ENCODE peak calls at places on chromosome 19, in nine cellular contexts. One of them, this sample, is unnamed.

GRCh38 chr19:42253245-42254082 is 1.5 kb downstream of the ERF start:
- DNase-seq in HuH-7.5: peak
- DNase-seq in NCI-H774: no peak
- DNase-seq in NCI-H1092: no peak
- DNase-seq in G401: peak
- DNase-seq in neural crest cell: peak
- DNase-seq in heart right ventricle: peak
- DNase-seq in stomach: peak
- DNase-seq in HFF-Myc: no peak
- DNase-seq in this sample: no peak

GRCh38 chr19:48010932-48011758 is 16.7 kb downstream of the ELSPBP1 start:
- DNase-seq in neural crest cell: no peak
- DNase-seq in stomach: no peak
- DNase-seq in NCI-H774: no peak
- DNase-seq in HFF-Myc: no peak
- DNase-seq in HuH-7.5: no peak
- DNase-seq in heart right ventricle: no peak
- DNase-seq in G401: no peak
- DNase-seq in NCI-H1092: no peak
- DNase-seq in this sample: no peak

GRCh38 chr19:18438331-18439024 is 545 bp upstream of the ISYNA1 start:
- DNase-seq in HuH-7.5: no peak
- DNase-seq in NCI-H1092: no peak
- DNase-seq in NCI-H774: no peak
- DNase-seq in G401: no peak
- DNase-seq in stomach: no peak
- DNase-seq in HFF-Myc: no peak
- DNase-seq in heart right ventricle: peak
- DNase-seq in neural crest cell: no peak
- DNase-seq in this sample: peak

GRCh38 chr19:44777715-44778347 is at the start of gene CBLC:
- DNase-seq in HFF-Myc: no peak
- DNase-seq in HuH-7.5: no peak
- DNase-seq in heart right ventricle: no peak
- DNase-seq in G401: no peak
- DNase-seq in stomach: peak
- DNase-seq in neural crest cell: no peak
- DNase-seq in NCI-H1092: peak
- DNase-seq in NCI-H774: peak
- DNase-seq in this sample: peak

GRCh38 chr19:15294591-15294990 is 37.7 kb downstream of the BRD4 start:
- DNase-seq in heart right ventricle: peak
- DNase-seq in stomach: no peak
- DNase-seq in NCI-H1092: no peak
- DNase-seq in G401: peak
- DNase-seq in NCI-H774: no peak
- DNase-seq in HuH-7.5: no peak
- DNase-seq in neural crest cell: no peak
- DNase-seq in HFF-Myc: no peak
- DNase-seq in this sample: no peak

GRCh38 chr19:16327501-16327900 is 2.9 kb downstream of the KLF2 start:
- DNase-seq in stomach: no peak
- DNase-seq in G401: no peak
- DNase-seq in NCI-H774: no peak
- DNase-seq in neural crest cell: no peak
- DNase-seq in heart right ventricle: no peak
- DNase-seq in HuH-7.5: no peak
- DNase-seq in NCI-H1092: no peak
- DNase-seq in HFF-Myc: no peak
- DNase-seq in this sample: no peak

GRCh38 chr19:24040621-24041020 is 46.4 kb upstream of the ZNF254 start:
- DNase-seq in NCI-H1092: no peak
- DNase-seq in heart right ventricle: no peak
- DNase-seq in HuH-7.5: no peak
- DNase-seq in G401: no peak
- DNase-seq in stomach: no peak
- DNase-seq in neural crest cell: no peak
- DNase-seq in HFF-Myc: no peak
- DNase-seq in NCI-H774: no peak
- DNase-seq in this sample: no peak

GRCh38 chr19:18422530-18423191 is 3.5 kb downstream of the SSBP4 start:
- DNase-seq in NCI-H774: no peak
- DNase-seq in HuH-7.5: no peak
- DNase-seq in G401: no peak
- DNase-seq in neural crest cell: no peak
- DNase-seq in stomach: no peak
- DNase-seq in HFF-Myc: no peak
- DNase-seq in NCI-H1092: no peak
- DNase-seq in heart right ventricle: no peak
- DNase-seq in this sample: no peak

GRCh38 chr19:15401397-15401710 is 17.4 kb downstream of the AKAP8L start:
- DNase-seq in NCI-H774: no peak
- DNase-seq in HuH-7.5: no peak
- DNase-seq in stomach: no peak
- DNase-seq in heart right ventricle: no peak
- DNase-seq in NCI-H1092: no peak
- DNase-seq in HFF-Myc: no peak
- DNase-seq in neural crest cell: no peak
- DNase-seq in G401: no peak
- DNase-seq in this sample: no peak

GRCh38 chr19:29992233-29992867 is 50.3 kb downstream of the URI1 start:
- DNase-seq in heart right ventricle: no peak
- DNase-seq in stomach: no peak
- DNase-seq in NCI-H1092: no peak
- DNase-seq in HuH-7.5: no peak
- DNase-seq in HFF-Myc: no peak
- DNase-seq in neural crest cell: no peak
- DNase-seq in NCI-H774: no peak
- DNase-seq in G401: no peak
- DNase-seq in this sample: no peak

GRCh38 chr19:17777840-17778620 is 16.9 kb upstream of the B3GNT3 start:
- DNase-seq in G401: no peak
- DNase-seq in HFF-Myc: no peak
- DNase-seq in NCI-H774: peak
- DNase-seq in heart right ventricle: peak
- DNase-seq in NCI-H1092: no peak
- DNase-seq in stomach: peak
- DNase-seq in neural crest cell: peak
- DNase-seq in HuH-7.5: no peak
- DNase-seq in this sample: no peak

GRCh38 chr19:29843180-29844051 is 31.6 kb downstream of the CCNE1 start:
- DNase-seq in NCI-H1092: no peak
- DNase-seq in HuH-7.5: no peak
- DNase-seq in G401: peak
- DNase-seq in NCI-H774: no peak
- DNase-seq in heart right ventricle: peak
- DNase-seq in HFF-Myc: no peak
- DNase-seq in stomach: no peak
- DNase-seq in neural crest cell: no peak
- DNase-seq in this sample: no peak

GRCh38 chr19:35076657-35077056 is 35.1 kb downstream of the HPN start:
- DNase-seq in heart right ventricle: no peak
- DNase-seq in G401: no peak
- DNase-seq in HuH-7.5: no peak
- DNase-seq in NCI-H774: no peak
- DNase-seq in stomach: no peak
- DNase-seq in HFF-Myc: no peak
- DNase-seq in NCI-H1092: no peak
- DNase-seq in neural crest cell: no peak
- DNase-seq in this sample: no peak

GRCh38 chr19:18317998-18318800 is 4.7 kb downstream of the LSM4 start:
- DNase-seq in HFF-Myc: no peak
- DNase-seq in stomach: peak
- DNase-seq in G401: no peak
- DNase-seq in NCI-H1092: no peak
- DNase-seq in neural crest cell: no peak
- DNase-seq in heart right ventricle: peak
- DNase-seq in HuH-7.5: no peak
- DNase-seq in NCI-H774: no peak
- DNase-seq in this sample: no peak

GRCh38 chr19:39927524-39928356 is 6.7 kb downstream of the FCGBP start:
- DNase-seq in NCI-H774: no peak
- DNase-seq in stomach: peak
- DNase-seq in heart right ventricle: no peak
- DNase-seq in G401: no peak
- DNase-seq in neural crest cell: no peak
- DNase-seq in NCI-H1092: no peak
- DNase-seq in HuH-7.5: no peak
- DNase-seq in HFF-Myc: no peak
- DNase-seq in this sample: no peak

GRCh38 chr19:49809155-49809986 is 3.7 kb downstream of the FUZ start:
- DNase-seq in NCI-H1092: no peak
- DNase-seq in neural crest cell: peak
- DNase-seq in stomach: peak
- DNase-seq in G401: peak
- DNase-seq in HuH-7.5: peak
- DNase-seq in heart right ventricle: peak
- DNase-seq in NCI-H774: peak
- DNase-seq in HFF-Myc: no peak
- DNase-seq in this sample: peak

GRCh38 chr19:38475176-38475575 is 41.7 kb downstream of the RYR1 start:
- DNase-seq in stomach: no peak
- DNase-seq in neural crest cell: no peak
- DNase-seq in HuH-7.5: no peak
- DNase-seq in G401: no peak
- DNase-seq in NCI-H774: no peak
- DNase-seq in NCI-H1092: no peak
- DNase-seq in HFF-Myc: no peak
- DNase-seq in heart right ventricle: no peak
- DNase-seq in this sample: no peak

GRCh38 chr19:8610041-8610927 is at the start of gene ADAMTS10:
- DNase-seq in neural crest cell: peak
- DNase-seq in heart right ventricle: peak
- DNase-seq in NCI-H774: no peak
- DNase-seq in G401: no peak
- DNase-seq in HFF-Myc: no peak
- DNase-seq in stomach: no peak
- DNase-seq in NCI-H1092: no peak
- DNase-seq in HuH-7.5: peak
- DNase-seq in this sample: no peak

GRCh38 chr19:46631481-46631880 is 4.5 kb downstream of the GNG8 start:
- DNase-seq in stomach: no peak
- DNase-seq in HFF-Myc: no peak
- DNase-seq in NCI-H1092: no peak
- DNase-seq in HuH-7.5: no peak
- DNase-seq in NCI-H774: no peak
- DNase-seq in heart right ventricle: peak
- DNase-seq in G401: no peak
- DNase-seq in neural crest cell: no peak
- DNase-seq in this sample: no peak

GRCh38 chr19:50003810-50004419 is 21.3 kb downstream of the VRK3 start:
- DNase-seq in heart right ventricle: no peak
- DNase-seq in HuH-7.5: no peak
- DNase-seq in NCI-H774: no peak
- DNase-seq in NCI-H1092: no peak
- DNase-seq in neural crest cell: no peak
- DNase-seq in G401: peak
- DNase-seq in HFF-Myc: peak
- DNase-seq in stomach: peak
- DNase-seq in this sample: no peak

GRCh38 chr19:51599084-51599483 is 28.0 kb downstream of the ZNF175 start:
- DNase-seq in neural crest cell: no peak
- DNase-seq in HFF-Myc: no peak
- DNase-seq in HuH-7.5: no peak
- DNase-seq in G401: no peak
- DNase-seq in stomach: no peak
- DNase-seq in NCI-H1092: no peak
- DNase-seq in heart right ventricle: no peak
- DNase-seq in NCI-H774: no peak
- DNase-seq in this sample: no peak

GRCh38 chr19:2079076-2079864 is 16.9 kb downstream of the MOB3A start:
- DNase-seq in NCI-H1092: no peak
- DNase-seq in stomach: no peak
- DNase-seq in neural crest cell: no peak
- DNase-seq in HFF-Myc: no peak
- DNase-seq in NCI-H774: no peak
- DNase-seq in G401: no peak
- DNase-seq in heart right ventricle: no peak
- DNase-seq in HuH-7.5: no peak
- DNase-seq in this sample: no peak

GRCh38 chr19:36340786-36341386 is 38.1 kb downstream of the ZFP14 start:
- DNase-seq in NCI-H774: no peak
- DNase-seq in heart right ventricle: no peak
- DNase-seq in HFF-Myc: no peak
- DNase-seq in G401: no peak
- DNase-seq in NCI-H1092: no peak
- DNase-seq in stomach: no peak
- DNase-seq in neural crest cell: no peak
- DNase-seq in HuH-7.5: no peak
- DNase-seq in this sample: no peak

This sample was measured in prostate gland.